ENCODE peak calls at places on chromosome 11, in five cellular contexts. Y is endothelial cell of umbilical vein, T is mammary epithelial cell, H is GM23248, V is H1. N is an unnamed sample.

GRCh38 chr11:9269492-9270030 is 4.4 kb upstream of the DENND5A start:
- DNase-seq in Y (no peak), T (no peak), H (peak; percentile 51), V (no peak), N (peak; percentile 53)

GRCh38 chr11:72078477-72078876 is 1.9 kb downstream of the NUMA1 start:
- DNase-seq in Y (no peak), T (peak; percentile 39), H (peak; percentile 59), V (no peak), N (no peak)

GRCh38 chr11:16484434-16484833 is 128.1 kb upstream of the SOX6 start:
- DNase-seq in Y (no peak), T (no peak), H (no peak), V (no peak), N (no peak)

GRCh38 chr11:24524156-24524555 is 27.3 kb downstream of the LUZP2 start:
- DNase-seq in Y (no peak), T (no peak), H (no peak), V (no peak), N (no peak)

GRCh38 chr11:130449996-130450419 is 1.6 kb downstream of the ADAMTS15 start:
- DNase-seq in Y (no peak), T (no peak), H (no peak), V (peak; percentile 75), N (peak; percentile 74)

GRCh38 chr11:94740083-94740974 is 27.8 kb upstream of the AMOTL1 start:
- DNase-seq in Y (no peak), T (no peak), H (peak; percentile 80), V (no peak), N (peak; percentile 68)

GRCh38 chr11:130431337-130431773 is 2.9 kb upstream of the ADAMTS8 start:
- DNase-seq in Y (peak; percentile 70), T (no peak), H (peak; percentile 70), V (peak; percentile 77), N (peak; percentile 88)

GRCh38 chr11:6437993-6438392 is 2.8 kb downstream of the HPX start:
- DNase-seq in Y (no peak), T (no peak), H (no peak), V (no peak), N (no peak)

GRCh38 chr11:29481721-29482120 is 535.1 kb downstream of the KCNA4 start:
- DNase-seq in Y (peak; percentile 50), T (no peak), H (no peak), V (no peak), N (no peak)

GRCh38 chr11:69351460-69351859 is 57.5 kb downstream of the MYEOV start:
- DNase-seq in Y (peak; percentile 61), T (peak; percentile 40), H (peak; percentile 79), V (no peak), N (peak; percentile 52)

GRCh38 chr11:128354476-128354875 is 232.9 kb downstream of the ETS1 start:
- DNase-seq in Y (no peak), T (peak; percentile 12), H (peak; percentile 30), V (no peak), N (no peak)

GRCh38 chr11:8233691-8234424 is 29.8 kb downstream of the LMO1 start:
- DNase-seq in Y (no peak), T (peak; percentile 54), H (peak; percentile 74), V (no peak), N (peak; percentile 16)

GRCh38 chr11:130178441-130178971 is 18.9 kb downstream of the ST14 start:
- DNase-seq in Y (no peak), T (peak; percentile 94), H (no peak), V (no peak), N (no peak)

GRCh38 chr11:72321381-72321996 is 77.5 kb upstream of the PHOX2A start:
- DNase-seq in Y (peak; percentile 45), T (peak; percentile 42), H (peak; percentile 47), V (no peak), N (peak; percentile 9)

GRCh38 chr11:17722000-17722643 is 2.8 kb downstream of the MYOD1 start:
- DNase-seq in Y (no peak), T (no peak), H (peak; percentile 56), V (no peak), N (peak; percentile 33)

GRCh38 chr11:62671272-62671603 is 235 bp upstream of the UQCC3 start:
- DNase-seq in Y (no peak), T (no peak), H (peak; percentile 70), V (peak; percentile 41), N (no peak)

GRCh38 chr11:9575531-9576240 is 2.2 kb downstream of the WEE1 start:
- DNase-seq in Y (no peak), T (peak; percentile 32), H (peak; percentile 45), V (no peak), N (peak; percentile 42)

GRCh38 chr11:74138572-74138971 is 32.2 kb downstream of the C2CD3 start:
- DNase-seq in Y (peak; percentile 86), T (peak; percentile 95), H (peak; percentile 87), V (no peak), N (peak; percentile 91)

GRCh38 chr11:34203377-34203801 is 98.0 kb downstream of the NAT10 start:
- DNase-seq in Y (no peak), T (no peak), H (no peak), V (no peak), N (no peak)

GRCh38 chr11:103358251-103358650 is 249.0 kb downstream of the DYNC2H1 start:
- DNase-seq in Y (no peak), T (no peak), H (no peak), V (no peak), N (no peak)

GRCh38 chr11:19890308-19890707 is 177.7 kb downstream of the NAV2 start:
- DNase-seq in Y (peak; percentile 37), T (peak; percentile 64), H (peak; percentile 72), V (no peak), N (peak; percentile 68)

DNA sequence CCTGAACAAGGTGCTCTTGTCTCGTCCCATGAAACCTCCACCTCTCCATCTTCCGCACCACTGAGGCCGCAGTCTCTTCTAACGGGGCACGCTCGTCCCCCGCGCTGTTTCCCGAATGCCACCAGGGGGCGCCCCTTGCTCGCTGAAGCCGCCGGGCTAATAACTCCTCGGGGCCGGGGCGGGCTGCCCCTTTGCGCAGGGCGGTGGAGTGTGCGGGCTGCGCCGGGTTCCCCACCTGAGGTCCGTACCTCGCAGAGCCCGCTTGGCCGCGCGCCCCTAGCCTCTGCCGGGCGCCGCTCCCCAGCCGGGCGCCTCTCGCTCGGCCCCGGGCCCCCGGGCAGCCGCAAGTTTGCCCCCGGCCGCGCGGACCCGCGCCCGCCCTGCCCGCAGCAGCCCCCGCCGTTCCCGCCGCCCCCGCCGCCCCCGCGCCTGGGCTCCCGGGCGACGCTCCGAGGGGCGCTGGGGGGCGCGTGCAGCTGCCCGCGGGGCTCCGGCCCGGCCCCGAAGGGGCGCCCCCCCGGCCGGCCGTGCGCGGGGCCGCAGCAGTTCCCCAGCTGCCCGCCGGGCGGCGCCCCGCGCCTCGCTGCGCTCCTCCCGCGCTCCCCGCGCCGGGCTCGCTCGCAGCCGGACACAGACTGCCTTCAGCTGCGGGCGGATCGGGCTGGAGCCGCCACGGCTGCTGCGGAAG is at the start of gene GRIK4:
- DNase-seq in Y (peak; percentile 64), T (peak; percentile 62), H (peak; percentile 89), V (peak; percentile 63), N (peak; percentile 92)
- H3K4me3 ChIP-seq in Y (no peak within 1 kb of the TSS), T (peak within 1 kb of the TSS; percentile 42), H (peak within 1 kb of the TSS; percentile 60), V (peak within 1 kb of the TSS; percentile 43), N (peak within 1 kb of the TSS; percentile 64)

DNA sequence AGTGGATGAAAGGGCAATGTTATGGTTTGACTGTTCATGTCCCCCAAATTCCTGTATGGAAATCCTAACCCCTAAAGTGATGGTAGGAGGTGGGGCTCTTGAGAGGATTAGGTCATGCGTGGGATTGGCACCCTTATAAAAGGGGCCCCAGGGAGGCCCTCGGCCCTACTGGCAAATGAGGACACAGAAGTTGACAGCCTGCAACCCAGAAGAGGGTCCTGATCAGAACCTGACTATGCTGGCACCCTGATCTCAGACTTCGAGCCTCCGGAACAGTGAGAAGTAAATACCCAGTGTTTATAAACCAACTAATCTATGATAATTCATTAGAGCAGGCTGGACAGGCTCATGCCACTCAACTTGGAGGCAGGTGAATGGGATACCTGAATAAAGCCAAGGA is 8.7 kb downstream of the IFITM10 start:
- DNase-seq in Y (no peak), T (no peak), H (no peak), V (no peak), N (no peak)
- H3K27me3 ChIP-seq in Y (no peaks in the 10 kb centered on the region), T (no peaks in the 10 kb centered on the region), H (no peaks in the 10 kb centered on the region), V (no peaks in the 10 kb centered on the region), N (no peaks in the 10 kb centered on the region)

GRCh38 chr11:125375146-125375545 is 120.9 kb downstream of the FEZ1 start:
- DNase-seq in Y (no peak), T (no peak), H (no peak), V (no peak), N (no peak)

GRCh38 chr11:125374398-125374797 is 121.7 kb downstream of the FEZ1 start:
- DNase-seq in Y (no peak), T (no peak), H (no peak), V (no peak), N (no peak)

GRCh38 chr11:125376856-125377255 is 119.2 kb downstream of the FEZ1 start:
- DNase-seq in Y (no peak), T (no peak), H (peak; percentile 64), V (no peak), N (no peak)

GRCh38 chr11:125378083-125378482 is 118.0 kb downstream of the FEZ1 start:
- DNase-seq in Y (no peak), T (no peak), H (no peak), V (no peak), N (no peak)

GRCh38 chr11:125376117-125376516 is 119.9 kb downstream of the FEZ1 start:
- DNase-seq in Y (no peak), T (peak; percentile 39), H (peak; percentile 50), V (no peak), N (no peak)
- H3K9ac ChIP-seq in Y (no peak overlapping the region), T (no peak overlapping the region), H (no peak overlapping the region), V (no peak overlapping the region), N (no peak overlapping the region)

GRCh38 chr11:121235057-121235456 is 57.5 kb upstream of the SC5D start:
- DNase-seq in Y (no peak), T (no peak), H (no peak), V (no peak), N (no peak)
- H3K4me3 ChIP-seq in Y (no peak overlapping the region), T (no peak overlapping the region), H (no peak overlapping the region), V (no peak overlapping the region), N (no peak overlapping the region)